ENCODE peak calls at places on chromosomes 6 and 20, in five cellular contexts. C is Right ventricle myocardium inferior, Y is neuronal stem cell, L is right cardiac atrium, J is cerebellar cortex. M is an unnamed sample.

GRCh38 chr6:138346302-138347195 is 31.2 kb upstream of the SMIM28 start:
- DNase-seq in Y (no peak), J (no peak), L (no peak), C (no peak), M (no peak)

GRCh38 chr6:139490482-139490881 is 116.0 kb upstream of the CITED2 start:
- DNase-seq in J (no peak), C (no peak), Y (no peak), L (no peak), M (no peak)

GRCh38 chr20:2408111-2408510 is 27.4 kb downstream of the TGM6 start:
- DNase-seq in L (no peak), C (no peak), Y (no peak), J (no peak), M (no peak)

GRCh38 chr20:19813839-19814238 is 55.8 kb downstream of the RIN2 start:
- DNase-seq in L (no peak), C (no peak), Y (no peak), J (no peak), M (no peak)

GRCh38 chr6:80832337-80832736 is 725.9 kb downstream of the BCKDHB start:
- DNase-seq in Y (no peak), C (no peak), L (no peak), J (no peak), M (no peak)

GRCh38 chr20:32560482-32560988 is 24.6 kb downstream of the NOL4L start:
- DNase-seq in J (no peak), L (no peak), C (no peak), Y (no peak), M (no peak)

GRCh38 chr20:24117386-24117785 is 128.8 kb upstream of the GGTLC1 start:
- DNase-seq in L (no peak), Y (no peak), J (no peak), C (no peak), M (no peak)

GRCh38 chr20:49415664-49416044 is 66.8 kb downstream of the KCNB1 start:
- DNase-seq in J (no peak), L (no peak), Y (no peak), C (no peak), M (no peak)

GRCh38 chr20:12203981-12204380 is 286.3 kb downstream of the BTBD3 start:
- DNase-seq in C (no peak), L (no peak), Y (no peak), J (no peak), M (no peak)

GRCh38 chr20:45359069-45359405 is 3.9 kb upstream of the SYS1 start:
- DNase-seq in L (no peak), J (no peak), C (no peak), Y (no peak), M (no peak)

GRCh38 chr6:143260857-143261256 is 189.6 kb downstream of the ADAT2 start:
- DNase-seq in L (no peak), Y (no peak), J (no peak), C (no peak), M (no peak)

M was measured in NT2/D1.